ENCODE peak calls at places on chromosomes 1 and 21, in nine cellular contexts. O is HCT116, E is IMR-90, V is tibial nerve, W is heart left ventricle, I is uterus, K is stomach, C is adrenal gland, D is A549. J is an unnamed sample. For H3K4me1, the result is how much of the 10 kb centered on the place peaks cover.

GRCh38 chr21:32770514-32771133 is 931 bp downstream of the PAXBP1 start:
- DNase-seq in I (no peak), O (no peak), V (peak), D (no peak), W (no peak), K (no peak), C (peak), E (peak), J (no peak)

GRCh38 chr1:94069649-94070285 is 51.2 kb downstream of the ABCA4 start:
- DNase-seq in K (no peak), C (peak), I (no peak), E (peak), W (no peak), V (no peak), D (no peak), O (no peak), J (no peak)

GRCh38 chr1:17471393-17471792 is 31.9 kb upstream of the RCC2 start:
- DNase-seq in V (no peak), O (no peak), I (no peak), W (no peak), D (no peak), E (no peak), K (no peak), C (no peak), J (no peak)

GRCh38 chr21:41877901-41878830 is 978 bp downstream of the PRDM15 start:
- DNase-seq in V (peak), E (peak), D (no peak), I (peak), W (no peak), O (no peak), K (peak), C (peak), J (no peak)

GRCh38 chr21:25457411-25457810 is 149.9 kb downstream of the MRPL39 start:
- DNase-seq in W (no peak), D (no peak), V (no peak), C (no peak), E (peak), I (no peak), O (no peak), K (no peak), J (no peak)

GRCh38 chr1:46526689-46527291 is 24.7 kb downstream of the KNCN start:
- DNase-seq in W (no peak), E (no peak), V (no peak), O (no peak), K (peak), C (no peak), I (no peak), D (no peak), J (no peak)

GRCh38 chr1:28256197-28256827 is 3.0 kb upstream of the SESN2 start:
- DNase-seq in I (no peak), V (no peak), O (no peak), W (no peak), C (no peak), D (no peak), K (no peak), E (no peak), J (no peak)

GRCh38 chr1:230381049-230381467 is 45.1 kb downstream of the PGBD5 start:
- DNase-seq in I (no peak), E (no peak), W (no peak), V (no peak), C (no peak), K (peak), O (no peak), D (no peak), J (no peak)

GRCh38 chr1:5513891-5514515 is 478.2 kb downstream of the NPHP4 start:
- DNase-seq in K (peak), W (no peak), D (no peak), O (no peak), C (no peak), V (no peak), E (no peak), I (no peak), J (no peak)

GRCh38 chr1:19011832-19012231 is 55.4 kb upstream of the IFFO2 start:
- DNase-seq in O (no peak), V (no peak), C (peak), I (no peak), D (no peak), K (no peak), E (no peak), W (no peak), J (no peak)
- H3K4me1 ChIP-seq in O (under half), V (under half), C (under half), I (under half), D (half or more), K (under half), E (under half), W (under half), J (half or more)

DNA sequence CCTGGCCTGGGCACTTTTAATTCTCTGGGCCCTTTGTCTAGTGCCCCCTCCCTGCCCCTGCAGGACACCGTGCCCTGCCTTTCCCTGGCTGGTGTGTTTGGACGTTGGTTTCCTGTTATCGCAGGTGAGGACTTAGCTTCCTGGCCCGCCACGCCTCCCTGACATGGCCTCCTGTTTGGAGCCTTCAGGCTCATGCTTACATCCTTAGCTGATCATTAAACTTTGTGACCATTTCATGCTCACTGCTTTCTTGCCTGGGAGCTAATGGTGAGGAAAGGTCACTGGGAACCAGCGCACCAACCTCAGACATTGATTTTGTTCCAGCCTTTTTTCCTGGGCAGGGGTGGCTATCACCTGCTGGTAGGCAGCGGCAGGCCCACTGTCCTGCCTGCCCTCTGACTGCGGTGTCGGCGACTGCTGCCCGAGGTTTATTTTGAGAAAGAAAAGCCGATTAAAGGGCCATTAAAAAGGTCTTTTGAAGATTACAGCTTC is 3.7 kb downstream of the PFKL start:
- DNase-seq in C (no peak), W (no peak), E (no peak), V (no peak), K (peak), O (no peak), D (no peak), I (no peak), J (no peak)
- TF ChIP-seq POLR2A in C (no peak), W (no peak), E (no peak), V (no peak), K (no peak), O (no peak), D (no peak), I (no peak), J (no peak)

GRCh38 chr1:154440031-154440430 is 34.9 kb downstream of the IL6R start:
- DNase-seq in O (no peak), W (no peak), E (no peak), I (no peak), C (no peak), V (no peak), K (no peak), D (no peak), J (no peak)

GRCh38 chr1:154433161-154433681 is 28.1 kb downstream of the IL6R start:
- DNase-seq in V (no peak), D (no peak), O (peak), E (no peak), I (no peak), W (no peak), K (no peak), C (no peak), J (no peak)

GRCh38 chr1:154434346-154435075 is 29.4 kb downstream of the IL6R start:
- DNase-seq in D (no peak), V (peak), O (no peak), K (peak), I (peak), C (peak), E (no peak), W (peak), J (no peak)

GRCh38 chr1:154435801-154436200 is 30.7 kb downstream of the IL6R start:
- DNase-seq in W (no peak), O (no peak), K (no peak), I (no peak), E (no peak), V (no peak), C (no peak), D (no peak), J (no peak)

DNA sequence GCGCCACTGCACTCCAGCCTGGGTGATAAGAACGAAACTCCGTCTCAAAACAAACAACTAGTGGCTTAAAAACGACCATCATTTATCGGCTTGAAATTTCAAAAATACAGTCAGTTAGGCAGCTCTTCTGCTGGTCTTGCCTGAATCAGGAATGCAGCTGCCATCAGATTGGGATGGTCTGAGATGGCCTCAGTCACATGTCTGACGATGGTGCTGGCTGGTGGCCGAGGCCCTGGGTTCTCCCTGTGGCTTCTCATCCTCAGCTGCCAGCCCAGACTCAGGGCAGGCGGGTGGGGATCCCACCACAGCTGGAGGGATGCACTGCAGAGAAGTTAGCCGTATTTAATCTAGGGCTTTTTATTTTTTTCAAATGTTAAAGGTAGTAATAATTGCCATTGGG is 31.3 kb downstream of the IL6R start:
- DNase-seq in D (no peak), W (no peak), V (no peak), I (no peak), E (no peak), O (no peak), K (no peak), C (no peak), J (no peak)
- H3K4me1 ChIP-seq in D (under half), W (under half), V (half or more), I (under half), E (under half), O (under half), K (under half), C (under half), J (under half)

GRCh38 chr1:186754542-186755150 is 74.1 kb upstream of the PLA2G4A start:
- DNase-seq in C (no peak), O (no peak), E (no peak), W (no peak), D (no peak), V (no peak), K (no peak), I (no peak), J (no peak)

GRCh38 chr1:186749820-186750219 is 69.6 kb upstream of the PTGS2 start:
- DNase-seq in E (no peak), O (no peak), V (no peak), W (no peak), D (no peak), C (no peak), K (no peak), I (no peak), J (no peak)

GRCh38 chr1:186747661-186748060 is 67.4 kb upstream of the PTGS2 start:
- DNase-seq in E (no peak), O (no peak), I (no peak), V (no peak), D (no peak), K (no peak), W (no peak), C (no peak), J (no peak)

GRCh38 chr1:186753241-186753640 is 73.0 kb upstream of the PTGS2 start:
- DNase-seq in V (no peak), I (no peak), D (no peak), E (peak), K (no peak), C (no peak), W (no peak), O (no peak), J (no peak)

DNA sequence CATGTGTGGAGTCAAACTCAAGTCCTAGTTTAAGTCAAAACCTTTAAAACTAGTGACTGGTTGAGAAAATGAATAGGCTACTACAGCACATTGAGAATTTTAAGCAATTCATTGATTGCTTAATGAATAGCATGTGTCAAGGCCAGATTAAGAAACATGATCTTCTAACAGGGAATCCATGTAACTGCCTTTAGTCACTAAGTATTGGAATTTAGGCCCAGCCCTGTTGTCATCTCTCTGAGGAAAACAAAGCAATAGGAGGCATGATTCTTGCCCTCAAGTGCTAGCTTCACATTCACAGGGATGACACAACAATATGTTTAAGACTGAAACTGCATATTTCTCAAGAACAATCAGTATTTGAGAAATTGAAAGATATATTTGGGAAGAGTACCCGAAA is 70.0 kb upstream of the PTGS2 start:
- DNase-seq in V (no peak), E (no peak), C (no peak), O (no peak), I (no peak), D (no peak), K (no peak), W (no peak), J (no peak)
- TF ChIP-seq POLR2A in V (no peak), E (no peak), C (no peak), O (no peak), I (no peak), D (no peak), K (no peak), W (no peak), J (no peak)

DNA sequence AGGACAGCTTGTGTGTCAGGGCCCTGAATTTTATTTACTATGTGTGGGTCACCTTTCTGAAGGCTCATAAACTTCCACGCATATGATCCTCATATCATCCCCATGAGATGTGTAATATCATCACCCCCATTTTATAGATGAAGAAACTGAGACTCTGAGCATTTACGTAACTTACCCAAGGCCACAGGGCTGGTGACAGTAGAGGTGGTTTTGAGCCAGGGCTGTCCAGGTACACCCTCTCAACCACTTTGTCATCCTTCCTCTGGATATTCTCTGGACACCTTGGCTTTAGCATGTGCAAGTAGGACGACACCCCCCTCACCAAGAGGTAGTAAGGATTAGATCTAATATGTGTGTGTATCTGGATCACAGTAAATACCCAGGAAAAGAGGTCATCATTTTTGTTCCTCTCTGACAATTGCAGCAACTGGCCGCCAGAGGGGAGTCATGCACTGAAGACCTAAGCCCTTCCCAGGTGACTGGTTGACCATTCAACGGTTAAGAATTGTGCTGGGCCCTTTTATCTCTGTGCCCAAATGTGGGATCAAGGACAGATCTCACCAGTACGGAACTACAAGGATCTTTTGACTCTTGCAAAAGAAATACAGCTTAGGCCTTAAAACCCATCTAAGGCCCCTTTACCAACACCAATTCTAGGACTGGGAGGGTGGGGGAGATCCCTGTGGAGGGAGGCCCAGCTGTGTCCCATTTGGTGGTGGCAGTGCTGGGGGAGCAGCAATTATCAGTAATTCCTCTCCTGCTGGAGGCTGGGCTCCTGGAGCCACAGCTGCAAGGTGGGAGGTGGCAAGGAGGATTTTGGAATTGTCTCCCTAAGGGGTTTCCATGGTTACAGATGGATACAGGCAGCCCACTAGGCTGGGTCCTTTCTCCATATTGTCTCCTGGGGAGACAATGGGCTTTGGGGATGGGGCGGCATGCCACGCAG is 13.7 kb upstream of the E2F2 start:
- DNase-seq in O (no peak), D (peak), E (peak), W (peak), V (peak), K (peak), I (peak), C (peak), J (no peak)
- H3K4me1 ChIP-seq in O (under half), D (under half), E (under half), W (under half), V (under half), K (under half), I (under half), C (under half), J (under half)

GRCh38 chr1:33257759-33258712 is 1.7 kb downstream of the ZNF362 start:
- DNase-seq in K (peak), V (no peak), I (no peak), C (peak), O (no peak), D (no peak), E (peak), W (no peak), J (no peak)

GRCh38 chr1:33257388-33257758 is 1.1 kb downstream of the ZNF362 start:
- DNase-seq in E (no peak), K (no peak), W (no peak), I (no peak), V (no peak), D (no peak), O (no peak), C (no peak), J (no peak)

GRCh38 chr1:33255347-33256311 is 663 bp upstream of the ZNF362 start:
- DNase-seq in I (peak), E (peak), D (peak), W (peak), K (peak), O (peak), V (peak), C (peak), J (peak)

GRCh38 chr1:33256335-33256700 is at the start of gene ZNF362:
- DNase-seq in I (peak), D (peak), O (no peak), W (peak), E (peak), V (no peak), C (peak), K (peak), J (no peak)

GRCh38 chr1:33256701-33257387 is 552 bp downstream of the ZNF362 start:
- DNase-seq in O (peak), W (peak), D (peak), I (peak), C (peak), E (peak), V (peak), K (peak), J (peak)
- TF ChIP-seq POLR2A in O (no peak), W (no peak), D (peak), I (no peak), C (no peak), E (no peak), V (no peak), K (no peak), J (no peak)

GRCh38 chr1:234605983-234606730 is 3.8 kb downstream of the IRF2BP2 start:
- DNase-seq in K (peak), E (peak), I (no peak), V (no peak), C (peak), W (no peak), D (no peak), O (no peak), J (no peak)
- H3K4me1 ChIP-seq in K (under half), E (under half), I (under half), V (half or more), C (under half), W (under half), D (under half), O (half or more), J (under half)

GRCh38 chr1:36157973-36158826 is 2.2 kb downstream of the MAP7D1 start:
- DNase-seq in W (no peak), V (no peak), E (no peak), C (no peak), D (no peak), K (no peak), O (no peak), I (no peak), J (no peak)
- TF ChIP-seq POLR2A in W (no peak), V (no peak), E (no peak), C (no peak), D (no peak), K (no peak), O (no peak), I (no peak), J (no peak)

GRCh38 chr1:15204931-15205330 is 42.1 kb upstream of the FHAD1 start:
- DNase-seq in D (no peak), W (no peak), E (no peak), I (no peak), V (no peak), O (no peak), C (no peak), K (no peak), J (no peak)

GRCh38 chr1:15201849-15202551 is 45.0 kb upstream of the FHAD1 start:
- DNase-seq in I (no peak), K (peak), D (peak), V (no peak), E (no peak), C (no peak), O (no peak), W (no peak), J (no peak)

GRCh38 chr1:15197591-15198447 is 44.3 kb downstream of the TMEM51 start:
- DNase-seq in W (no peak), K (no peak), C (no peak), I (no peak), V (no peak), D (no peak), E (no peak), O (no peak), J (no peak)

GRCh38 chr1:15198684-15199083 is 45.1 kb downstream of the TMEM51 start:
- DNase-seq in I (no peak), C (no peak), O (no peak), V (no peak), D (no peak), W (no peak), E (no peak), K (peak), J (no peak)

DNA sequence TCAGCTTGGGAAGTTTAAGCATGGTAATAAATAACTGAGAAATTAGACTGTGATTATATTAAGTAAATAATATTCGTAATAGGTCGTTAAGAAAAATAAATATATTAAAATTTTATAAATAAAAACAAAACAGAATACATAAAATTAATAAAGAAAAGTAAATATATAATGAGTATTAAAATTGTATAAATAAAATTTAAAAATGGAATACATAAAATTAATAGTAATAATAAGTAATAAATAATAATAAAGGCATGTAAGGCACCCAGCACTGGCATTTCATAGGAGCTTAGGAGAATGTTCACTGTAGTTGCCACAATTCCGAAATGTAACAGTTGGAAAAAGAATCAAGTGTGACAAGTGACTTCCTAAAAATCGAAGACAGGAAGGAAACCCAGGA is 45.8 kb upstream of the FHAD1 start:
- DNase-seq in C (no peak), I (no peak), V (no peak), E (no peak), D (no peak), O (no peak), K (no peak), W (no peak), J (no peak)
- H3K4me1 ChIP-seq in C (under half), I (under half), V (under half), E (under half), D (half or more), O (under half), K (half or more), W (under half), J (under half)

GRCh38 chr1:18480315-18481189 is at the start of gene KLHDC7A:
- DNase-seq in O (no peak), E (no peak), I (no peak), C (no peak), D (peak), K (peak), V (no peak), W (peak), J (no peak)
- TF ChIP-seq POLR2A in O (no peak), E (no peak), I (no peak), C (no peak), D (no peak), K (no peak), V (no peak), W (no peak), J (no peak)